ENCODE peak calls at places on chromosomes 12 and 14, in nine cellular contexts. K is NCI-H510A, P is GM13976, Z is NCI-H1694 treated with DMSO at 0.1 percent for 48 hours, I is AG04449, U is T-helper 2 cell, D is heart right ventricle, Y is fibroblast of lung, M is T-cell. W is an unnamed sample.
A peak's percentile ranks its signal among the peaks of the same experiment; 100 is the strongest.

GRCh38 chr14:74660863-74661262 is 48.8 kb upstream of the LTBP2 start:
- DNase-seq in K (no peak), P (no peak), Z (no peak), I (no peak), U (no peak), D (no peak), Y (no peak), M (no peak), W (no peak)

GRCh38 chr12:26768611-26769603 is 64.1 kb downstream of the ITPR2 start:
- DNase-seq in K (peak; percentile 35), P (no peak), Z (no peak), I (no peak), U (no peak), D (no peak), Y (no peak), M (no peak), W (no peak)

GRCh38 chr14:95504135-95505029 is 12.1 kb downstream of the SYNE3 start:
- DNase-seq in K (no peak), P (no peak), Z (no peak), I (peak; percentile 52), U (no peak), D (no peak), Y (peak; percentile 85), M (no peak), W (no peak)

GRCh38 chr12:13443498-13443897 is 247.0 kb downstream of the EMP1 start:
- DNase-seq in K (no peak), P (no peak), Z (no peak), I (no peak), U (no peak), D (peak; percentile 32), Y (no peak), M (no peak), W (no peak)

GRCh38 chr14:58353516-58354299 is 42.0 kb upstream of the TOMM20L start:
- DNase-seq in K (no peak), P (no peak), Z (no peak), I (no peak), U (no peak), D (no peak), Y (no peak), M (no peak), W (no peak)

GRCh38 chr14:98236314-98236713 is 1035.7 kb downstream of the BCL11B start:
- DNase-seq in K (no peak), P (no peak), Z (no peak), I (no peak), U (no peak), D (no peak), Y (no peak), M (no peak), W (no peak)

GRCh38 chr14:91649930-91650329 is 82.0 kb downstream of the CATSPERB start:
- DNase-seq in K (no peak), P (peak; percentile 66), Z (peak; percentile 26), I (no peak), U (no peak), D (no peak), Y (peak; percentile 59), M (peak; percentile 2), W (peak; percentile 23)

GRCh38 chr12:89975578-89975977 is 266.9 kb upstream of the ATP2B1 start:
- DNase-seq in K (no peak), P (no peak), Z (no peak), I (no peak), U (no peak), D (no peak), Y (no peak), M (no peak), W (no peak)

GRCh38 chr12:87671757-87672156 is 357.4 kb downstream of the C12orf50 start:
- DNase-seq in K (no peak), P (no peak), Z (no peak), I (peak; percentile 9), U (no peak), D (no peak), Y (no peak), M (no peak), W (no peak)

GRCh38 chr12:112176321-112177010 is 51.1 kb downstream of the TRAFD1 start:
- DNase-seq in K (no peak), P (no peak), Z (no peak), I (no peak), U (no peak), D (no peak), Y (no peak), M (no peak), W (no peak)

GRCh38 chr14:44412858-44413569 is 94.1 kb downstream of the FSCB start:
- DNase-seq in K (no peak), P (no peak), Z (no peak), I (no peak), U (no peak), D (no peak), Y (no peak), M (no peak), W (no peak)

GRCh38 chr12:95227818-95228356 is 10.3 kb downstream of the VEZT start:
- DNase-seq in K (no peak), P (no peak), Z (no peak), I (no peak), U (no peak), D (no peak), Y (no peak), M (no peak), W (no peak)

GRCh38 chr12:55073043-55074022 is 52.9 kb upstream of the OR9K2 start:
- DNase-seq in K (peak; percentile 32), P (peak; percentile 57), Z (peak; percentile 63), I (peak; percentile 23), U (peak; percentile 72), D (peak; percentile 49), Y (peak; percentile 77), M (peak; percentile 80), W (peak; percentile 50)

GRCh38 chr12:90741611-90742010 is 213.4 kb downstream of the CCER1 start:
- DNase-seq in K (no peak), P (no peak), Z (peak; percentile 91), I (no peak), U (no peak), D (no peak), Y (no peak), M (no peak), W (no peak)

GRCh38 chr12:79370021-79370420 is 320.7 kb downstream of the PAWR start:
- DNase-seq in K (no peak), P (no peak), Z (no peak), I (no peak), U (no peak), D (no peak), Y (no peak), M (no peak), W (no peak)

GRCh38 chr14:77144412-77145115 is 3.0 kb upstream of the ZDHHC22 start:
- DNase-seq in K (no peak), P (no peak), Z (no peak), I (no peak), U (no peak), D (no peak), Y (no peak), M (no peak), W (no peak)